ENCODE peak calls at places on chromosomes 7 and 10, in ten cellular contexts. J is mesendoderm; O is body of pancreas; N is stimulated activated CD4-positive, alpha-beta T cell treated with anti-CD3 and anti-CD28 coated beads, Interleukin-4, amount 100 ng/mL, for 48 hours; Z is GM04504; H is HFFc6; C is CD4-positive, CD25-positive, alpha-beta regulatory T cell; B is uterus; M is CD8-positive, alpha-beta T cell; K is sciatic nerve. U is an unnamed sample.

GRCh38 chr7:105353752-105354328 is 34.9 kb downstream of the SRPK2 start:
- DNase-seq in N (no peak), M (no peak), K (no peak), B (peak), H (no peak), O (peak), J (no peak), C (no peak), Z (no peak), U (peak)

GRCh38 chr10:108911814-108912541 is 1011.3 kb downstream of the XPNPEP1 start:
- DNase-seq in O (peak), B (peak), H (peak), K (peak), J (peak), M (no peak), N (no peak), C (no peak), Z (peak), U (no peak)

GRCh38 chr7:1665721-1666250 is 4.3 kb upstream of the ELFN1 start:
- DNase-seq in K (peak), H (no peak), N (no peak), C (no peak), J (no peak), M (no peak), O (peak), Z (no peak), B (peak), U (peak)

GRCh38 chr7:1385086-1385808 is 74.0 kb downstream of the MICALL2 start:
- DNase-seq in O (no peak), J (no peak), H (no peak), B (no peak), K (no peak), Z (no peak), N (no peak), M (no peak), C (no peak), U (no peak)

GRCh38 chr10:90930070-90930837 is 9.4 kb upstream of the ANKRD1 start:
- DNase-seq in M (no peak), N (no peak), H (peak), O (no peak), Z (peak), J (peak), K (no peak), B (no peak), C (no peak), U (no peak)

GRCh38 chr10:96468845-96469244 is 44.9 kb downstream of the TLL2 start:
- DNase-seq in J (no peak), B (no peak), O (no peak), N (no peak), H (no peak), C (no peak), M (no peak), K (no peak), Z (no peak), U (no peak)

GRCh38 chr7:138981332-138982203 is at the start of gene KIAA1549:
- DNase-seq in C (peak), H (peak), Z (peak), K (peak), B (peak), J (peak), N (peak), M (peak), O (peak), U (no peak)

GRCh38 chr10:102752934-102753664 is 9.4 kb downstream of the WBP1L start:
- DNase-seq in C (peak), H (peak), Z (no peak), J (peak), K (no peak), N (no peak), M (no peak), B (peak), O (no peak), U (no peak)

GRCh38 chr10:70652761-70653657 is 19.3 kb upstream of the ADAMTS14 start:
- DNase-seq in M (no peak), B (no peak), H (peak), N (no peak), J (no peak), K (no peak), Z (peak), C (no peak), O (peak), U (no peak)

GRCh38 chr10:2079603-2080078 is 342.3 kb upstream of the ADARB2 start:
- DNase-seq in H (no peak), C (no peak), N (no peak), J (no peak), M (no peak), K (no peak), B (no peak), O (peak), Z (no peak), U (no peak)

GRCh38 chr7:48868916-48869315 is 55.4 kb upstream of the CDC14C start:
- DNase-seq in O (no peak), H (no peak), B (no peak), Z (no peak), K (no peak), J (no peak), N (no peak), C (no peak), M (no peak), U (no peak)